ENCODE peak calls at places on chromosome 7, in four cellular contexts. Y is K562, K is WTC11, A is HepG2. B is an unnamed sample.
A peak's percentile ranks its signal among the peaks of the same experiment; 100 is the strongest.

GRCh38 chr7:155453296-155454182 is 4.4 kb upstream of the EN2 start:
- DNase-seq in Y (no peak), K (peak; percentile 43), A (no peak), B (no peak)

GRCh38 chr7:38978474-38978873 is 765 bp downstream of the POU6F2 start:
- DNase-seq in Y (no peak), K (no peak), A (no peak), B (no peak)

GRCh38 chr7:17773289-17773626 is 167.0 kb downstream of the SNX13 start:
- DNase-seq in Y (no peak), K (no peak), A (peak; percentile 70), B (no peak)

GRCh38 chr7:105125745-105126144 is 111.7 kb downstream of the KMT2E start:
- DNase-seq in Y (no peak), K (no peak), A (no peak), B (no peak)

GRCh38 chr7:46414946-46415345 is 493.9 kb upstream of the IGFBP3 start:
- DNase-seq in Y (no peak), K (no peak), A (no peak), B (no peak)

GRCh38 chr7:34430456-34430855 is 227.6 kb upstream of the NPSR1 start:
- DNase-seq in Y (no peak), K (peak; percentile 27), A (peak; percentile 41), B (no peak)

GRCh38 chr7:151517601-151518104 is 2.0 kb downstream of the RHEB start:
- DNase-seq in Y (no peak), K (no peak), A (no peak), B (no peak)

GRCh38 chr7:96120445-96120844 is 201.5 kb downstream of the SLC25A13 start:
- DNase-seq in Y (no peak), K (no peak), A (no peak), B (no peak)

GRCh38 chr7:97835296-97836138 is 36.7 kb downstream of the ASNS start:
- DNase-seq in Y (peak; percentile 37), K (peak; percentile 74), A (peak; percentile 53), B (peak; percentile 9)

GRCh38 chr7:119010635-119011034 is 786.1 kb downstream of the ANKRD7 start:
- DNase-seq in Y (no peak), K (no peak), A (no peak), B (no peak)

GRCh38 chr7:47688311-47689100 is 106.6 kb upstream of the TNS3 start:
- DNase-seq in Y (no peak), K (no peak), A (peak; percentile 50), B (no peak)

GRCh38 chr7:136947347-136947746 is 78.9 kb downstream of the CHRM2 start:
- DNase-seq in Y (no peak), K (no peak), A (no peak), B (no peak)

GRCh38 chr7:1667566-1668485 is 2.3 kb upstream of the ELFN1 start:
- DNase-seq in Y (peak; percentile 65), K (peak; percentile 44), A (no peak), B (no peak)

GRCh38 chr7:754531-755420 is 27.7 kb upstream of the PRKAR1B start:
- DNase-seq in Y (no peak), K (no peak), A (no peak), B (no peak)

GRCh38 chr7:70384891-70385290 is 747.1 kb upstream of the GALNT17 start:
- DNase-seq in Y (no peak), K (no peak), A (no peak), B (no peak)

GRCh38 chr7:121012919-121013318 is 24.4 kb downstream of the CPED1 start:
- DNase-seq in Y (no peak), K (no peak), A (no peak), B (no peak)

GRCh38 chr7:127770870-127771269 is 118.9 kb downstream of the SND1 start:
- DNase-seq in Y (no peak), K (no peak), A (no peak), B (no peak)

GRCh38 chr7:49014870-49015269 is 90.5 kb downstream of the CDC14C start:
- DNase-seq in Y (no peak), K (no peak), A (no peak), B (no peak)

GRCh38 chr7:34128762-34129161 is 223.4 kb downstream of the BMPER start:
- DNase-seq in Y (no peak), K (no peak), A (no peak), B (no peak)

GRCh38 chr7:152419473-152420429 is 16.1 kb downstream of the KMT2C start:
- DNase-seq in Y (peak; percentile 5), K (no peak), A (no peak), B (no peak)

GRCh38 chr7:43764039-43764789 is 5.7 kb downstream of the BLVRA start:
- DNase-seq in Y (peak; percentile 58), K (no peak), A (peak; percentile 58), B (no peak)

GRCh38 chr7:37833107-37833817 is 15.1 kb upstream of the NME8 start:
- DNase-seq in Y (peak; percentile 39), K (peak; percentile 43), A (peak; percentile 41), B (no peak)

GRCh38 chr7:112297681-112298080 is 91.2 kb downstream of the ZNF277 start:
- DNase-seq in Y (no peak), K (no peak), A (no peak), B (no peak)

GRCh38 chr7:135321556-135321955 is 87.9 kb downstream of the STRA8 start:
- DNase-seq in Y (no peak), K (no peak), A (no peak), B (no peak)

GRCh38 chr7:54339074-54339473 is 203.1 kb upstream of the VSTM2A start:
- DNase-seq in Y (no peak), K (no peak), A (no peak), B (no peak)

GRCh38 chr7:157013602-157014549 is 3.4 kb upstream of the MNX1 start:
- DNase-seq in Y (no peak), K (peak; percentile 46), A (no peak), B (no peak)

GRCh38 chr7:75889826-75890225 is 11.0 kb downstream of the RHBDD2 start:
- DNase-seq in Y (no peak), K (no peak), A (no peak), B (no peak)

GRCh38 chr7:144941127-144941526 is 105.3 kb upstream of the TPK1 start:
- DNase-seq in Y (no peak), K (peak; percentile 51), A (no peak), B (no peak)

GRCh38 chr7:36546331-36546730 is 156.7 kb downstream of the ANLN start:
- DNase-seq in Y (no peak), K (no peak), A (no peak), B (no peak)

GRCh38 chr7:11155883-11156282 is 182.2 kb downstream of the PHF14 start:
- DNase-seq in Y (no peak), K (no peak), A (no peak), B (no peak)

GRCh38 chr7:152105205-152105604 is 79.7 kb downstream of the GALNT11 start:
- DNase-seq in Y (no peak), K (no peak), A (no peak), B (no peak)

GRCh38 chr7:90677742-90678439 is 81.8 kb downstream of the CDK14 start:
- DNase-seq in Y (no peak), K (no peak), A (no peak), B (no peak)

GRCh38 chr7:151857412-151857811 is 19.5 kb downstream of the PRKAG2 start:
- DNase-seq in Y (no peak), K (no peak), A (no peak), B (no peak)

GRCh38 chr7:134364619-134365037 is 47.9 kb upstream of the SLC35B4 start:
- DNase-seq in Y (no peak), K (no peak), A (peak; percentile 59), B (no peak)

GRCh38 chr7:69630292-69630691 is 32.0 kb downstream of the AUTS2 start:
- DNase-seq in Y (no peak), K (no peak), A (no peak), B (no peak)

GRCh38 chr7:139746652-139747051 is 31.1 kb downstream of the HIPK2 start:
- DNase-seq in Y (no peak), K (no peak), A (no peak), B (no peak)

GRCh38 chr7:128194533-128195282 is 46.4 kb upstream of the LEP start:
- DNase-seq in Y (peak; percentile 41), K (no peak), A (no peak), B (no peak)

GRCh38 chr7:8597565-8597964 is 164.2 kb downstream of the NXPH1 start:
- DNase-seq in Y (no peak), K (no peak), A (no peak), B (no peak)

GRCh38 chr7:110918949-110919548 is 171.9 kb upstream of the LRRN3 start:
- DNase-seq in Y (no peak), K (no peak), A (no peak), B (peak; percentile 28)

GRCh38 chr7:110911632-110912031 is 179.3 kb upstream of the LRRN3 start:
- DNase-seq in Y (no peak), K (no peak), A (no peak), B (no peak)

GRCh38 chr7:110909102-110909501 is 181.8 kb upstream of the LRRN3 start:
- DNase-seq in Y (no peak), K (no peak), A (peak; percentile 4), B (no peak)

DNA sequence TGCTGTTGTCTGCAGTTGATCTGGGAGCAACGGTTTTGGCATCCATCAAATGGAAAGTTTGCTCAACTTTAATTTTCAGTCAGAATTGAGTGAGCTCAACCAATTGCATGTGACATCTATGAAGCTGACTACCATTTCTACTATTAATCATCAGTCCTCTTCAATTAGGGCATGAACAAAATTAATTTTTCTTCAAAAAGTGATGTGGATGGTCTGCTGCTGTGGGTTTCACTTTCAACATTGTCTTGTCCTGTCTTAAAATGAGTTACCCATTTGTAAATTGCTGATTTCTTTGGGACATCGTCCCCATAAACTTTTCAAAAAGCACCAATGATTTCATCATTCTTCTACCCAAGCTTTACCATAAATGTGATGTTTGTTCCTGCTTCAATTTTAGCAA is 176.7 kb upstream of the LRRN3 start:
- DNase-seq in Y (no peak), K (no peak), A (no peak), B (no peak)
- TF ChIP-seq NR2C2 in Y (no peak), K (no peak), A (no peak), B (no peak)

DNA sequence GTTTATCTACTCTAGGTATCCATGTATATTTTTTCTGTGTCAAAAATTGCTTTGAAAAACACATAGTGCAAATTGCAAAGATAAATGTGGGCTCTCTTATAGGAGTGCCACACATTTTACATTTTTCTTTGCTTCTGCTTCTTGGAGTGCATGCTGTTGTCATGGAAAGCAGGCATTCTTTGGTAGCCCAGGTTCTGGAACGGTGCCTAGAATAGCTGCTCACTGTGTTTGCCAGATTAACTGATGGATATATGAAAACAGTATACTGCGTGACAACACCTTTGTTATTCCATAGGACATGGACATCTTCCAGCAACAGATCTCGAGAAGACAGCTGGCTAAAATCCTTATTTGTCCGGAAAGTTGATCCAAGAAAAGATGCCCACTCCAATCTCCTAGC is 13.4 kb downstream of the NIPSNAP2 start:
- DNase-seq in Y (no peak), K (no peak), A (no peak), B (no peak)
- TF ChIP-seq NR2C2 in Y (no peak), K (no peak), A (no peak), B (no peak)

DNA sequence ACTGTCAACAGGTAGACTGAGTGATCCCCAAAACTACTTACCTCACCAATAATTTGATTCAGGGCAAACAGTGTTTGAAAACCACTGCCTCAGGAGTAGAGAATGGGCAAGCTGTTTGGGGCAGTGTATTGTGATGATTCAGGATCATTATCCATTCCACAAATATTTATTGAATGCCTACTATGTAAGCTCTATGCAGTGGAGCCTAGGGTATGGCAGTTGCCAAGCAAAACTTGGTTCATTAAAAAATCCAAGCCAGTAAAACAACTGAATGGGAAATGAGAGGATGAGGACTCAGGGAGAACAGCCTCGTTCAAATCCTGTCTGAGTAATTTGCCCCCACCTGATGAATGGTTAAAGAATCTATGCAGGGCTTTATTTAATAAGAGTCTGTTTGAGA is 71.5 kb downstream of the CREB5 start:
- DNase-seq in Y (no peak), K (no peak), A (no peak), B (no peak)
- TF ChIP-seq NR2C2 in Y (no peak), K (no peak), A (no peak), B (no peak)

GRCh38 chr7:130936202-130936931 is 202.4 kb upstream of the KLF14 start:
- DNase-seq in Y (no peak), K (no peak), A (no peak), B (no peak)
- TF ChIP-seq NR2C2 in Y (no peak), K (no peak), A (no peak), B (no peak)

B was measured in GM12878.